ENCODE peak calls at places on chromosome 7, in nine cellular contexts. O, S, B, W, K, D, M, V and P are unnamed samples.
A peak's percentile ranks its signal among the peaks of the same experiment; 100 is the strongest.

GRCh38 chr7:120554960-120555571 is 282.1 kb downstream of the KCND2 start:
- DNase-seq in D (peak; percentile 71), K (peak; percentile 39), S (peak; percentile 47), B (peak; percentile 42), M (peak; percentile 84), V (peak; percentile 73), O (peak; percentile 73), W (peak; percentile 76), P (peak; percentile 80)

GRCh38 chr7:45583296-45583695 is 9.1 kb downstream of the ADCY1 start:
- DNase-seq in D (no peak), V (no peak), S (no peak), B (no peak), W (no peak), K (no peak), M (no peak), O (no peak), P (no peak)

GRCh38 chr7:20191044-20191867 is 25.9 kb downstream of the MACC1 start:
- DNase-seq in W (no peak), D (no peak), V (no peak), B (no peak), K (peak; percentile 82), O (no peak), M (no peak), S (no peak), P (no peak)

GRCh38 chr7:88339195-88339922 is 32.7 kb upstream of the STEAP4 start:
- DNase-seq in W (no peak), S (no peak), D (no peak), K (no peak), B (peak; percentile 17), M (no peak), O (no peak), V (no peak), P (no peak)

GRCh38 chr7:15783971-15784693 is 97.6 kb upstream of the MEOX2 start:
- DNase-seq in K (no peak), M (peak; percentile 16), W (peak; percentile 12), V (peak; percentile 74), D (no peak), S (no peak), O (no peak), B (no peak), P (no peak)

GRCh38 chr7:128731184-128731583 is 8.0 kb upstream of the CALU start:
- DNase-seq in S (no peak), V (no peak), O (no peak), K (no peak), D (no peak), B (no peak), M (no peak), W (no peak), P (no peak)

GRCh38 chr7:27165089-27165654 is at the start of gene HOXA9:
- DNase-seq in W (no peak), K (no peak), B (no peak), V (no peak), D (peak; percentile 94), O (peak; percentile 99), M (peak; percentile 54), S (peak; percentile 94), P (no peak)

GRCh38 chr7:139488810-139489209 is 5.3 kb upstream of the KLRG2 start:
- DNase-seq in B (no peak), D (no peak), V (no peak), W (no peak), O (peak; percentile 20), K (no peak), M (no peak), S (no peak), P (no peak)

GRCh38 chr7:66964391-66964790 is 31.0 kb downstream of the SBDS start:
- DNase-seq in V (no peak), K (no peak), W (no peak), S (no peak), M (no peak), B (no peak), D (peak; percentile 8), O (peak; percentile 16), P (peak; percentile 14)

GRCh38 chr7:16695621-16696237 is 49.7 kb downstream of the BZW2 start:
- DNase-seq in S (peak; percentile 48), V (peak; percentile 30), K (peak; percentile 19), W (peak; percentile 57), D (peak; percentile 80), M (peak; percentile 65), B (peak; percentile 39), O (peak; percentile 76), P (peak; percentile 70)

GRCh38 chr7:48046458-48046857 is 11.1 kb downstream of the C7orf57 start:
- DNase-seq in B (no peak), O (no peak), K (no peak), S (no peak), V (no peak), W (no peak), M (peak; percentile 10), D (no peak), P (no peak)
- TF ChIP-seq EZH2phosphoT487 in B (no peak), O (no peak), K (no peak), S (no peak), V (no peak), W (no peak), M (no peak), D (no peak), P (no peak)

GRCh38 chr7:157138424-157139141 is at the start of gene UBE3C:
- DNase-seq in K (peak; percentile 93), S (peak; percentile 81), O (peak; percentile 97), W (peak; percentile 97), M (peak; percentile 96), B (peak; percentile 100), V (peak; percentile 97), D (peak; percentile 88), P (peak; percentile 96)

GRCh38 chr7:157141525-157142060 is 2.9 kb downstream of the UBE3C start:
- DNase-seq in S (no peak), W (no peak), D (no peak), K (no peak), B (no peak), O (no peak), M (no peak), V (no peak), P (no peak)

GRCh38 chr7:157139142-157140117 is 704 bp downstream of the UBE3C start:
- DNase-seq in K (peak; percentile 77), M (peak; percentile 64), O (peak; percentile 80), B (no peak), S (no peak), D (peak; percentile 31), V (peak; percentile 73), W (no peak), P (peak; percentile 60)

GRCh38 chr7:157138101-157138423 is 664 bp upstream of the UBE3C start:
- DNase-seq in V (peak; percentile 23), W (no peak), K (no peak), O (no peak), B (no peak), M (no peak), D (no peak), S (no peak), P (no peak)

DNA sequence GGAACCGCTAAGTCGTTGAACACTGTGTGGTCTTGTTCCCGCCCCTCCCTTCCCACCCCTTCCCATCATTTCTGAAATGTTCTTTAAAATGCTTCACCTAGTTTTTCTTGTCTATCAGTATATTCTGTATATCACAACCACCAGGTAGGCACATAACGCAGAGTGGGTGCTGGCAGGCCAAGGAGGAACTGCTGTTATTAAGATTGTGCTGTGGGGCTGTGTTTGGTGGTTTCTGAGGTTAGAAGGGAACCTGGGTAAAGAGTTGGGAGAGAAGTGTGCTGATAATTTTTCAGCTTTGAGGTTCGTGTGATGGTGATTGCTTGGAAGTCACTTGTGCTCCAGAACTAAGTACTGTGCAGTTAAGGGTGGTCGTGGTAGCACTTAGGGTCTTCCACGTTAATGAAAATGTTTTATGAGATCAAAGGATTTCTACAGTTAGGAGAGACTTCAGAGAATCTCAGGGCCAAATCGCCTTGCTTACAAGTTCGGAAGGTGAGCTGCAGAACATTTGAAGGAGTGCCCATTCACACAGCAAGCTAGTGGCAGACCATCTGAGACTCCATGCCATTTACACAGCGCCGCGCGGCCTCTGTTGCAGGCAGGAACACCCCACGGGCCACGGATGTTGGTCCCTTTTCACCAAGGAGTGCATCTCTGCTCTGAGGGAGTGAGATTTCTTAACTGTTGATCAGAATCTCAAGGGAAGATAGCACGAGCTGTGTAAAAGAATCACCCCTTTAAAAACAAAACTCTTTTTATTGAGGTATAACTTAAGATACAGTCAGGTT is 1.6 kb downstream of the UBE3C start:
- DNase-seq in B (no peak), M (no peak), S (no peak), V (no peak), W (no peak), D (no peak), O (peak; percentile 15), K (peak; percentile 21), P (no peak)
- H3K4me3 ChIP-seq in B (peak overlapping the region; percentile 82), M (peak overlapping the region; percentile 94), S (peak overlapping the region; percentile 68), V (peak overlapping the region; percentile 81), W (peak overlapping the region; percentile 87), D (peak overlapping the region; percentile 93), O (peak overlapping the region; percentile 98), K (peak overlapping the region; percentile 99), P (peak overlapping the region; percentile 75)

DNA sequence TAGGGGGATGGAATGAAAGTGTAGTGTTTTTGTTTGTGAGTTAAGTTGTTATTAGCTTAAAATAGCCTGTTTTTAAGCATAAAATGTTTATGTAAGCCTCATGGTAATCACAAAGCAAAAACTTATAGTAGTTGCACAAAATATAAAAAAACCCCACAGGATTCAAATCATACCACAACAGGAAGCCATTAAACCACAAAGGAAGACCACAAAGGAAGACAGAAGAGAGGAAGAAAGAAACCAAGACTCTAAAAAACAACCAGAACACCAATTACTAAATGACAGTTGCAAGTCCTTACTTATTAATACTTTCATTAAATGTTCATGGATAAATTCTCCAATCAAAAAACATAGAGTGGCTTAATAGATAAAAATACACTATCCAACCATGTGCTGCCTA is 63.6 kb downstream of the ANKRD7 start:
- DNase-seq in O (no peak), D (no peak), B (no peak), M (no peak), W (no peak), S (no peak), K (peak; percentile 37), V (peak; percentile 87), P (no peak)
- H3K4me2 ChIP-seq in O (no peak overlapping the region), D (no peak overlapping the region), B (no peak overlapping the region), M (no peak overlapping the region), W (no peak overlapping the region), S (no peak overlapping the region), K (peak overlapping the region; percentile 51), V (peak overlapping the region; percentile 63), P (no peak overlapping the region)

GRCh38 chr7:64433590-64433989 is 119.8 kb downstream of the ZNF736 start:
- DNase-seq in W (no peak), M (no peak), V (no peak), K (no peak), B (no peak), S (no peak), D (no peak), O (no peak), P (no peak)
- TF ChIP-seq EZH2phosphoT487 in W (no peak), M (no peak), V (no peak), K (no peak), B (no peak), S (no peak), D (no peak), O (no peak), P (no peak)

GRCh38 chr7:152706465-152706864 is 30.5 kb upstream of the XRCC2 start:
- DNase-seq in V (peak; percentile 48), M (no peak), O (peak; percentile 10), B (no peak), S (no peak), W (peak; percentile 14), D (no peak), K (no peak), P (no peak)
- H3K4me3 ChIP-seq in V (peak overlapping the region; percentile 42), M (no peak overlapping the region), O (peak overlapping the region; percentile 62), B (no peak overlapping the region), S (no peak overlapping the region), W (peak overlapping the region; percentile 19), D (no peak overlapping the region), K (no peak overlapping the region), P (no peak overlapping the region)

GRCh38 chr7:98077762-98078161 is 28.9 kb upstream of the LMTK2 start:
- DNase-seq in S (no peak), D (no peak), V (no peak), O (no peak), W (peak; percentile 5), B (no peak), M (no peak), K (no peak), P (no peak)
- H3K4me2 ChIP-seq in S (no peak overlapping the region), D (no peak overlapping the region), V (peak overlapping the region; percentile 87), O (no peak overlapping the region), W (no peak overlapping the region), B (no peak overlapping the region), M (no peak overlapping the region), K (no peak overlapping the region), P (no peak overlapping the region)